ENCODE peak calls at places on chromosomes 1 and 21, in nine cellular contexts. R, U, X, A, F, D, I, S and K are unnamed samples.

GRCh38 chr1:245829861-245830260 is 675.1 kb downstream of the KIF26B start:
- DNase-seq in I (no peak), D (no peak), F (no peak), U (no peak), R (no peak), A (no peak), S (no peak), X (no peak), K (no peak)

GRCh38 chr1:213973129-213973528 is 14.6 kb upstream of the PROX1 start:
- DNase-seq in F (peak; percentile 46), S (no peak), R (no peak), U (no peak), I (no peak), D (no peak), A (no peak), X (no peak), K (no peak)

GRCh38 chr21:34806423-34806822 is 137.6 kb downstream of the CLIC6 start:
- DNase-seq in I (no peak), R (no peak), X (no peak), U (no peak), D (no peak), F (no peak), A (no peak), S (no peak), K (no peak)

GRCh38 chr1:117612517-117613248 is 6.8 kb downstream of the TENT5C start:
- DNase-seq in X (no peak), S (peak; percentile 11), F (peak; percentile 59), D (no peak), R (peak; percentile 43), U (no peak), I (no peak), A (no peak), K (no peak)

GRCh38 chr1:24393892-24394291 is 19.7 kb downstream of the STPG1 start:
- DNase-seq in D (no peak), U (no peak), X (no peak), I (no peak), S (no peak), A (no peak), R (no peak), F (no peak), K (peak; percentile 56)

GRCh38 chr1:101474039-101474665 is 237.3 kb downstream of the S1PR1 start:
- DNase-seq in D (no peak), F (no peak), R (peak; percentile 51), I (no peak), A (no peak), S (no peak), U (no peak), X (no peak), K (no peak)

GRCh38 chr1:209168204-209168603 is 415.3 kb upstream of the CAMK1G start:
- DNase-seq in U (no peak), X (peak; percentile 62), I (no peak), D (no peak), A (peak; percentile 82), S (peak; percentile 74), F (no peak), R (no peak), K (no peak)

GRCh38 chr1:189859385-189859977 is 618.2 kb downstream of the BRINP3 start:
- DNase-seq in A (no peak), X (no peak), D (no peak), R (no peak), F (no peak), S (no peak), I (no peak), U (no peak), K (no peak)

GRCh38 chr1:201036188-201036834 is 12.8 kb upstream of the KIF21B start:
- DNase-seq in D (no peak), S (no peak), I (no peak), A (no peak), F (peak; percentile 25), X (no peak), U (no peak), R (no peak), K (no peak)

GRCh38 chr1:226711976-226712778 is 26.9 kb downstream of the ITPKB start:
- DNase-seq in S (no peak), I (peak; percentile 83), R (no peak), U (peak; percentile 32), F (no peak), A (no peak), X (no peak), D (no peak), K (no peak)

GRCh38 chr1:220956861-220957605 is 77.8 kb downstream of the HLX start:
- DNase-seq in D (no peak), U (no peak), I (no peak), S (no peak), F (no peak), R (no peak), X (no peak), A (no peak), K (peak; percentile 62)

GRCh38 chr21:41369105-41369914 is 7.5 kb downstream of the MX2 start:
- DNase-seq in A (no peak), D (peak; percentile 49), F (no peak), X (no peak), I (peak; percentile 65), S (no peak), U (no peak), R (peak; percentile 58), K (no peak)

DNA sequence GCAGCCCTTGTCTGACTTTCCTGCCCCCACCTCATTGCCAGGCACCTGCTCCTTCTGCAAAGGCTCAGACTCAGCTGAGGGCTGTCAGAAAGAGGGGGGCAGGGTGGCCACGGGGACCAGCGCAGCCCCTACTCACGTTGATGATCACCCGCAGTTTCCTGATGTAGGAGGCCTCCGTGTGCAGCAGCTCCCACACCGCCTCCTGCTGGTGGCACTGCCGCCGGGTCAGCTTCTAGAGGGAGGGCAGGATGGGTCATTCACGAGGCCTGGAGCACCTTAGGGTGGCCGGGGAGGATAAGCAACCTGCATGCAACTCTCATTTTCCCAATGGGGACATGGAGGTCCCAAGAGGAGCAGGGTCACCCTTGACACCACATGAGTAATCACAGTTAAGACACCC is 6.4 kb upstream of the TNFRSF25 start:
- DNase-seq in U (no peak), I (no peak), F (no peak), R (no peak), D (no peak), A (no peak), X (no peak), S (no peak), K (no peak)
- H3K27ac ChIP-seq in U (no peak overlapping the region), I (no peak overlapping the region), F (peak overlapping the region; percentile 84), R (no peak overlapping the region), D (no peak overlapping the region), A (no peak overlapping the region), X (no peak overlapping the region), S (no peak overlapping the region), K (no peak overlapping the region)

GRCh38 chr1:90724361-90724760 is 7.3 kb upstream of the BARHL2 start:
- DNase-seq in D (no peak), U (no peak), X (no peak), A (no peak), F (no peak), R (no peak), I (no peak), S (no peak), K (no peak)

GRCh38 chr1:90725341-90725960 is 8.3 kb upstream of the BARHL2 start:
- DNase-seq in F (no peak), X (no peak), R (no peak), D (no peak), S (no peak), U (no peak), I (no peak), A (no peak), K (no peak)

GRCh38 chr1:90726716-90727480 is 9.8 kb upstream of the BARHL2 start:
- DNase-seq in F (no peak), I (no peak), S (no peak), A (no peak), R (no peak), X (no peak), D (no peak), U (no peak), K (no peak)

GRCh38 chr1:90724926-90725325 is 7.8 kb upstream of the BARHL2 start:
- DNase-seq in F (no peak), S (no peak), U (no peak), I (no peak), D (no peak), X (no peak), R (no peak), A (no peak), K (no peak)

GRCh38 chr1:90725961-90726715 is 9.0 kb upstream of the BARHL2 start:
- DNase-seq in D (no peak), A (no peak), S (no peak), R (no peak), I (no peak), U (no peak), F (no peak), X (no peak), K (no peak)
- H3K4me3 ChIP-seq in D (peak overlapping the region; percentile 58), A (no peak overlapping the region), S (no peak overlapping the region), R (peak overlapping the region; percentile 31), I (no peak overlapping the region), U (peak overlapping the region; percentile 10), F (no peak overlapping the region), X (peak overlapping the region; percentile 48), K (no peak overlapping the region)

GRCh38 chr1:54340876-54341275 is 65.3 kb downstream of the SSBP3 start:
- DNase-seq in X (no peak), U (no peak), I (no peak), R (no peak), F (no peak), A (no peak), D (no peak), S (no peak), K (no peak)

GRCh38 chr1:54342306-54342705 is 63.9 kb downstream of the SSBP3 start:
- DNase-seq in F (no peak), R (no peak), S (no peak), A (no peak), I (no peak), X (no peak), D (no peak), U (no peak), K (no peak)

GRCh38 chr1:54339126-54339525 is 67.1 kb downstream of the SSBP3 start:
- DNase-seq in X (no peak), S (no peak), R (no peak), I (no peak), U (no peak), A (no peak), D (no peak), F (no peak), K (no peak)

GRCh38 chr1:54341763-54342162 is 64.4 kb downstream of the SSBP3 start:
- DNase-seq in A (no peak), R (no peak), U (no peak), F (no peak), X (no peak), S (no peak), D (no peak), I (no peak), K (no peak)

DNA sequence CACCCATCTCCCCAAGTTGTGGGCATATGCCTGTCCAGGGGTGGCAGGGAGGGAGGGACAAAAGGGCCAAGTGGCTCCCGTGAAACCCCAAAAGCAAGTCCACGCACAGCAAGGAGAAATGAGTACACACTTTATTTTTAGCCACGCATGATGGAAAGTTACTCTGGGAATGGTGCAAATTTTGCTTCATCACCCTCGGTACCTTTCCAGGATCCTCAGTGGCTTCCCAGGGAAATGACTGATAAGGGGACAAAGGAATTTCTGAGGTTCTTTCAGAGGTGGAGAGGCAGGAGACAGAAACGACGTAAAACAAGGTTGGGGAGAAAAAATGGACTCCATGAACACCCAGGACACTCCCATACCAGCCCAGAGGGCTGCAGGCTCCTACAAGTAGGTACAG is 65.8 kb downstream of the SSBP3 start:
- DNase-seq in F (no peak), U (no peak), I (no peak), A (no peak), S (no peak), D (no peak), X (no peak), R (no peak), K (no peak)
- H3K4me1 ChIP-seq in F (no peaks in the 10 kb centered on the region), U (peaks cover 7% of the 10 kb centered on the region), I (peaks cover 13% of the 10 kb centered on the region), A (peaks cover 25% of the 10 kb centered on the region), S (peaks cover 9% of the 10 kb centered on the region), D (peaks cover 83% of the 10 kb centered on the region), X (peaks cover 7% of the 10 kb centered on the region), R (peaks cover 37% of the 10 kb centered on the region), K (peaks cover 37% of the 10 kb centered on the region)

GRCh38 chr1:46298387-46298786 is 5.0 kb downstream of the LRRC41 start:
- DNase-seq in R (no peak), X (no peak), A (no peak), I (no peak), U (no peak), F (no peak), S (no peak), D (no peak), K (no peak)
- H3K27ac ChIP-seq in R (peak overlapping the region; percentile 34), X (peak overlapping the region; percentile 31), A (no peak overlapping the region), I (no peak overlapping the region), U (no peak overlapping the region), F (no peak overlapping the region), S (no peak overlapping the region), D (peak overlapping the region; percentile 98), K (no peak overlapping the region)